ENCODE peak calls at places on chromosome 18, in eight cellular contexts. M is HepG2, X is K562, T is HCT116, L is A549, I is GM12878, D is NB4, O is SK-N-SH. K is an unnamed sample.

GRCh38 chr18:51653507-51654213 is 456.2 kb upstream of the MEX3C start:
- DNase-seq in D (no peak), I (no peak), M (no peak), X (no peak), O (no peak), L (no peak), T (no peak), K (no peak)

GRCh38 chr18:5626130-5626880 is 82.5 kb upstream of the EPB41L3 start:
- DNase-seq in I (no peak), D (no peak), X (no peak), L (no peak), O (no peak), M (no peak), T (no peak), K (no peak)

GRCh38 chr18:22490429-22490846 is 72.7 kb upstream of the CTAGE1 start:
- DNase-seq in T (no peak), L (peak), I (no peak), D (no peak), X (no peak), O (no peak), M (peak), K (no peak)

GRCh38 chr18:13684546-13684945 is 41.8 kb downstream of the FAM210A start:
- DNase-seq in I (no peak), X (no peak), O (no peak), D (no peak), M (no peak), T (no peak), L (no peak), K (no peak)

GRCh38 chr18:59918320-59918755 is 18.5 kb downstream of the PMAIP1 start:
- DNase-seq in D (peak), I (peak), O (peak), X (peak), L (peak), M (no peak), T (peak), K (no peak)

GRCh38 chr18:29849145-29849544 is 1193.4 kb downstream of the DSC3 start:
- DNase-seq in L (no peak), X (no peak), M (no peak), D (no peak), I (no peak), O (no peak), T (no peak), K (no peak)

GRCh38 chr18:11529081-11529480 is 80.3 kb upstream of the SLC35G4 start:
- DNase-seq in D (no peak), T (no peak), M (no peak), L (no peak), O (no peak), I (no peak), X (no peak), K (no peak)

GRCh38 chr18:11553098-11553940 is 56.1 kb upstream of the SLC35G4 start:
- DNase-seq in I (no peak), O (peak), M (peak), T (peak), X (peak), D (peak), L (peak), K (peak)

GRCh38 chr18:79374408-79375171 is 21.1 kb upstream of the NFATC1 start:
- DNase-seq in X (no peak), O (no peak), L (no peak), I (peak), D (no peak), T (no peak), M (no peak), K (no peak)

GRCh38 chr18:52227536-52227935 is 112.5 kb upstream of the DCC start:
- DNase-seq in O (no peak), T (no peak), M (no peak), D (no peak), X (no peak), I (no peak), L (no peak), K (no peak)

GRCh38 chr18:24588440-24588839 is 128.0 kb downstream of the HRH4 start:
- DNase-seq in L (no peak), I (no peak), O (no peak), D (no peak), T (no peak), X (no peak), M (no peak), K (no peak)

GRCh38 chr18:21456428-21457178 is 143.9 kb downstream of the ESCO1 start:
- DNase-seq in T (no peak), O (no peak), L (no peak), X (no peak), M (no peak), D (no peak), I (no peak), K (no peak)

GRCh38 chr18:64659186-64659585 is 510.3 kb upstream of the LINC00305 start:
- DNase-seq in I (no peak), X (no peak), O (no peak), L (no peak), D (no peak), T (no peak), M (no peak), K (no peak)

GRCh38 chr18:79643049-79643765 is 36.4 kb upstream of the CTDP1 start:
- DNase-seq in T (no peak), M (no peak), X (no peak), D (peak), I (no peak), O (no peak), L (no peak), K (no peak)

GRCh38 chr18:35458677-35459441 is 38.9 kb downstream of the INO80C start:
- DNase-seq in I (peak), X (peak), D (no peak), L (peak), T (peak), O (no peak), M (peak), K (peak)

GRCh38 chr18:26549103-26549485 is 741 bp upstream of the KCTD1 start:
- DNase-seq in O (peak), M (no peak), D (peak), I (no peak), L (peak), T (no peak), X (no peak), K (peak)

GRCh38 chr18:21735452-21736015 is 5.1 kb upstream of the MIB1 start:
- DNase-seq in D (no peak), O (no peak), X (peak), M (peak), T (no peak), L (no peak), I (no peak), K (peak)

GRCh38 chr18:79479114-79479760 is 83.5 kb downstream of the NFATC1 start:
- DNase-seq in X (no peak), L (no peak), T (no peak), M (no peak), D (no peak), O (no peak), I (no peak), K (no peak)

GRCh38 chr18:68840554-68841263 is 42.8 kb downstream of the CCDC102B start:
- DNase-seq in L (peak), O (no peak), M (peak), X (no peak), D (peak), T (peak), I (no peak), K (peak)

GRCh38 chr18:59469463-59470180 is 110.6 kb upstream of the LMAN1 start:
- DNase-seq in X (no peak), M (no peak), I (no peak), D (no peak), T (no peak), L (no peak), O (no peak), K (no peak)

GRCh38 chr18:40056085-40056484 is 1898.9 kb upstream of the PIK3C3 start:
- DNase-seq in D (no peak), M (no peak), I (no peak), T (no peak), O (no peak), L (no peak), X (no peak), K (no peak)

GRCh38 chr18:74006160-74006559 is 141.5 kb downstream of the FBXO15 start:
- DNase-seq in X (no peak), L (no peak), D (no peak), O (no peak), M (no peak), I (no peak), T (no peak), K (no peak)

GRCh38 chr18:55340998-55341397 is 247.0 kb downstream of the TCF4 start:
- DNase-seq in M (no peak), T (no peak), O (no peak), D (no peak), I (no peak), X (no peak), L (no peak), K (no peak)

GRCh38 chr18:2240311-2240705 is 331.0 kb downstream of the METTL4 start:
- DNase-seq in D (no peak), L (no peak), M (no peak), O (no peak), X (no peak), I (no peak), T (no peak), K (no peak)

GRCh38 chr18:79345981-79346380 is 49.7 kb upstream of the NFATC1 start:
- DNase-seq in I (no peak), D (no peak), T (no peak), O (no peak), M (no peak), X (no peak), L (no peak), K (no peak)

GRCh38 chr18:29191263-29191662 is 1014.3 kb upstream of the CDH2 start:
- DNase-seq in T (no peak), M (peak), L (peak), D (peak), O (no peak), X (no peak), I (no peak), K (peak)

GRCh38 chr18:59143441-59143840 is 3.8 kb downstream of the SEC11C start:
- DNase-seq in X (no peak), D (no peak), T (no peak), O (no peak), L (no peak), I (no peak), M (no peak), K (no peak)

GRCh38 chr18:9101730-9102390 is 639 bp upstream of the NDUFV2 start:
- DNase-seq in O (peak), T (peak), D (peak), L (peak), M (peak), X (no peak), I (no peak), K (peak)

GRCh38 chr18:69483574-69483973 is 82.9 kb downstream of the DOK6 start:
- DNase-seq in M (no peak), T (no peak), D (no peak), X (no peak), O (no peak), L (no peak), I (no peak), K (no peak)

GRCh38 chr18:36284671-36285295 is 12.7 kb upstream of the FHOD3 start:
- DNase-seq in L (peak), M (peak), T (peak), I (peak), O (peak), X (peak), D (peak), K (peak)

GRCh38 chr18:26052497-26052896 is 37.9 kb downstream of the SS18 start:
- DNase-seq in D (no peak), I (no peak), T (no peak), L (no peak), O (no peak), X (no peak), M (no peak), K (no peak)

GRCh38 chr18:35851286-35851967 is 121.1 kb upstream of the RMP24 start:
- DNase-seq in M (no peak), X (no peak), I (no peak), O (no peak), L (no peak), T (no peak), D (no peak), K (no peak)

GRCh38 chr18:2173464-2173863 is 397.8 kb downstream of the METTL4 start:
- DNase-seq in T (no peak), X (no peak), M (no peak), O (no peak), I (no peak), L (peak), D (peak), K (peak)

GRCh38 chr18:6629635-6630140 is 99.8 kb upstream of the ARHGAP28 start:
- DNase-seq in M (no peak), X (no peak), I (no peak), L (peak), O (no peak), T (no peak), D (no peak), K (no peak)

GRCh38 chr18:51668632-51669031 is 471.2 kb upstream of the MEX3C start:
- DNase-seq in L (no peak), I (no peak), M (no peak), T (no peak), D (no peak), X (no peak), O (no peak), K (no peak)

GRCh38 chr18:10518595-10519273 is 7.1 kb upstream of the NAPG start:
- DNase-seq in X (peak), O (peak), D (peak), I (no peak), M (peak), T (no peak), L (no peak), K (peak)

GRCh38 chr18:2654105-2654827 is 1.3 kb upstream of the SMCHD1 start:
- DNase-seq in L (no peak), D (peak), O (no peak), I (no peak), X (no peak), M (no peak), T (no peak), K (no peak)

GRCh38 chr18:10923671-10924070 is 225.7 kb downstream of the PIEZO2 start:
- DNase-seq in M (no peak), X (no peak), O (no peak), D (no peak), I (no peak), T (no peak), L (no peak), K (no peak)

GRCh38 chr18:68177807-68178702 is 536.9 kb downstream of the TMX3 start:
- DNase-seq in O (peak), I (no peak), D (no peak), L (no peak), T (no peak), M (peak), X (no peak), K (peak)

GRCh38 chr18:744824-745597 is 32.6 kb upstream of the ENOSF1 start:
- DNase-seq in L (no peak), M (no peak), X (no peak), T (no peak), O (no peak), I (no peak), D (no peak), K (no peak)

GRCh38 chr18:741931-742512 is 29.6 kb upstream of the ENOSF1 start:
- DNase-seq in L (peak), T (peak), M (peak), X (peak), D (peak), O (peak), I (peak), K (peak)
- TF ChIP-seq MAX in L (no peak), T (no peak), M (no peak), X (no peak), D (no peak), O (no peak), I (no peak), K (no peak)

GRCh38 chr18:38459595-38459994 is 894.0 kb upstream of the CELF4 start:
- DNase-seq in D (no peak), X (no peak), I (no peak), M (no peak), O (no peak), T (no peak), L (no peak), K (no peak)
- H3K4me3 ChIP-seq in D (no peak), X (no peak), I (no peak), M (no peak), O (no peak), T (no peak), L (no peak), K (no peak)

DNA sequence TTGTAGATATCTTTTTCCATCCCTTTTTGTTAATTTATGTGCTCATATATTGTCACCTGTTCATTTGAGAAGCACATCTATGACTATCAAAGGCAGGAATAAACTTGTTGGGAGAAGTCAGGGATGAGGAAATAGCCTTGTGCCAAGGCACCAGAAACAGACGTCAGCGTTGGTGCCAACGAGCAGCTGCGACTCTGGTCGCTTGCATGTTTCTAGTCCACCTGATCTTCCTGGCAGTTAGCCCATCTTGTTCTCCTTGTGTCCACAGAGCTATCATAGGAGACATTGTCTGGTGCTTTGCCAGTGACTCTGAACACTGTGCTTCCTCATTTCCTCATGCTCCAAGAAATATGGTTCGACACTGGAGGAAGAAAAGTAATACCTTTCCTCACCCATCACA is 374.4 kb downstream of the PTPRM start:
- DNase-seq in O (peak), D (no peak), T (no peak), I (no peak), X (no peak), M (no peak), L (peak), K (peak)
- TF ChIP-seq MAX in O (no peak), D (no peak), T (no peak), I (no peak), X (no peak), M (no peak), L (no peak), K (no peak)

GRCh38 chr18:45723921-45724320 is at the start of gene SLC14A1:
- DNase-seq in M (no peak), I (no peak), L (no peak), D (no peak), X (no peak), O (no peak), T (no peak), K (no peak)
- H3K4me3 ChIP-seq in M (no peak), I (no peak), L (no peak), D (no peak), X (no peak), O (peak), T (no peak), K (no peak)

DNA sequence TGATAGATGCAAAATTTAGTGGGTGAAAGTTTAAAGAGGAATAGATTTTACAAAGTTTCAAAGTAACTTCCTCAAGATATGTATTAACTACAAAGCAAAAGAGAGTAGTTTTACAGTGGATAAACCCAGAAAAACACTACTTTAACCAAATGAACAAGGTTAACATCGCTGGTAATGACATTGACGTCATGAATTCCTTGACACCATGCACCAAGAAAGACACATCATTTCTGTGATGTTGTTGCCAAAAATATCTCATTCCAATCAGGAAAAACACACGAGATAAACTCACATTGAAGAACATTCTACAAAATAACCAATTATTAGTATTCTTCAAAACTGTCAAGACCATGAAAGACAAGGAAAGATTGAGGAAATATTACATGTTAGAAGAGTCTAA is 605.6 kb upstream of the SETBP1 start:
- DNase-seq in L (no peak), I (no peak), M (no peak), O (no peak), D (no peak), T (no peak), X (no peak), K (no peak)
- TF ChIP-seq MAX in L (no peak), I (no peak), M (no peak), O (no peak), D (no peak), T (no peak), X (no peak), K (no peak)

GRCh38 chr18:3873698-3874495 is 423.9 kb downstream of the TGIF1 start:
- DNase-seq in T (no peak), L (no peak), O (no peak), I (no peak), D (no peak), X (no peak), M (no peak), K (no peak)

GRCh38 chr18:3877678-3878077 is 427.7 kb downstream of the TGIF1 start:
- DNase-seq in M (no peak), T (no peak), X (no peak), O (no peak), L (peak), I (no peak), D (peak), K (no peak)

GRCh38 chr18:3875376-3875775 is 425.4 kb downstream of the TGIF1 start:
- DNase-seq in D (no peak), M (no peak), L (no peak), I (no peak), O (no peak), X (no peak), T (no peak), K (no peak)

GRCh38 chr18:3874593-3874992 is 424.6 kb downstream of the TGIF1 start:
- DNase-seq in M (no peak), T (no peak), L (no peak), X (no peak), I (no peak), D (no peak), O (no peak), K (no peak)

GRCh38 chr18:3875961-3876360 is 426.0 kb downstream of the TGIF1 start:
- DNase-seq in I (no peak), O (no peak), L (no peak), M (no peak), X (no peak), D (no peak), T (no peak), K (no peak)
- H3K4me3 ChIP-seq in I (no peak), O (no peak), L (no peak), M (no peak), X (no peak), D (no peak), T (no peak), K (no peak)

DNA sequence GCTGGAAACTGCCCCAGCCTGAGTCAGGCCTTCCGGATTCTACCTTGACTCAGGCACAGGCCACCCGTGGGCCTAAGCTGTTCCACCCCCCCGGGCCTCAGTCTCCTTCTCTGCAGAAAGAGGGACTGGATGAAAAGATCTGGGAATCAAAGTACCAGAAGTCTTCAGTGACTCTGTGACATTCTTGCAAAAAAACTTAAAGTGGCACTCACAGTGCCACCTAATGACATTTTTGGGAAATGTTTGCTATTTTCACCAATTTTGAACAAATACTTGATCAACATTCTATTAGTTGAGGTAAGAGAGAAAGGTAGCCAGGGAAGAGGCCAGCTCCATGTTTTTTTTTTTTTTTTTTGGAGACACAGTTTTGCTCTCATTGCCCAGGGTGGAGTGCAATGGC is 48.3 kb upstream of the ACAA2 start:
- DNase-seq in X (no peak), I (no peak), M (no peak), D (peak), O (no peak), L (no peak), T (no peak), K (peak)
- TF ChIP-seq MAX in X (no peak), I (no peak), M (no peak), D (no peak), O (no peak), L (no peak), T (no peak), K (no peak)

GRCh38 chr18:48943333-48943732 is 7.4 kb downstream of the SMAD7 start:
- DNase-seq in M (no peak), D (no peak), I (no peak), O (no peak), T (no peak), L (no peak), X (no peak), K (no peak)
- H3K4me3 ChIP-seq in M (peak), D (no peak), I (peak), O (peak), T (peak), L (peak), X (no peak), K (no peak)

DNA sequence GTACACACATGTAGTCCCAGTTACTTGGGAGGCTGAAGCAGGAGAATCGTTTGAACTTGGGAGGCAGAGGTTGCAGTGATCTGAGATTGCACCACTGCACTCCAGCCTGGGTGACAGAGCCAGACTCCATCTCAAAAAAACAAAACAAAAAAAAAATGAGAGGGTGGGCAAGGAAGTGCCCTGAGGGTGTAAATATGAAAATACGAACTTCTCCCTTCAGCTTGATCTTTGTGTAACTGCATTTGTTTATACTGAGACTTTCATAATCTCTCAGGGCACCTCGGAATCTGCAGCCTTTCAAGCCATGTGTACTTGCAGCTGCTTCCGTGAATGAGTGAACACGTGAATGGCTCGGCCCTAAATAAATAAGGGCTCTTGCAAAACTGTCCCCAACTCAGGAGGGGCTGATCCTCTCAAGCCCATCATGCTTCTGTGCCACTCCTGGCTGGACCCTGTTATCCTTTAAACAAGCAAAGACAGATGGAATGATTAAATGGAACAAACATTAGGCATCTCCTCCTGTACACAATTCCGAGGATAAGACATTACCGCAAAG is 96.8 kb downstream of the BOD1L2 start:
- DNase-seq in M (peak), O (no peak), X (no peak), D (no peak), T (no peak), L (no peak), I (no peak), K (no peak)
- TF ChIP-seq MAX in M (peak), O (no peak), X (no peak), D (no peak), T (no peak), L (no peak), I (no peak), K (no peak)